ENCODE peak calls at places on chromosomes 13 and 19, in ten cellular contexts. O is HFF-Myc, H is adrenal gland, I is psoas muscle, Y is astrocyte of the spinal cord, V is cardiac fibroblast, X is astrocyte, B is thoracic aorta, P is epithelial cell of esophagus, M is LNCaP clone FGC. R is an unnamed sample.

GRCh38 chr19:35963514-35963913 is 27.3 kb downstream of the LRFN3 start:
- DNase-seq in O (peak), H (peak), I (no peak), Y (peak), V (peak), X (peak), B (no peak), P (peak), M (peak), R (no peak)

GRCh38 chr19:7522923-7523667 is 671 bp downstream of the MCOLN1 start:
- DNase-seq in O (no peak), H (peak), I (no peak), Y (no peak), V (peak), X (no peak), B (no peak), P (peak), M (no peak), R (no peak)

GRCh38 chr13:72125561-72125960 is 258.6 kb upstream of the DACH1 start:
- DNase-seq in O (no peak), H (no peak), I (no peak), Y (no peak), V (no peak), X (peak), B (no peak), P (peak), M (no peak), R (no peak)

GRCh38 chr13:100694722-100695644 is 20.4 kb upstream of the TMTC4 start:
- DNase-seq in O (no peak), H (peak), I (no peak), Y (peak), V (peak), X (peak), B (no peak), P (peak), M (no peak), R (no peak)

GRCh38 chr19:38478273-38478971 is 44.9 kb downstream of the RYR1 start:
- DNase-seq in O (no peak), H (no peak), I (no peak), Y (no peak), V (no peak), X (no peak), B (no peak), P (no peak), M (no peak), R (no peak)

GRCh38 chr13:98939552-98940306 is 38.1 kb downstream of the DOCK9 start:
- DNase-seq in O (no peak), H (no peak), I (no peak), Y (no peak), V (peak), X (no peak), B (no peak), P (no peak), M (no peak), R (no peak)

GRCh38 chr19:49847731-49848696 is 2.9 kb upstream of the PTOV1 start:
- DNase-seq in O (peak), H (no peak), I (no peak), Y (peak), V (peak), X (peak), B (no peak), P (peak), M (no peak), R (no peak)

GRCh38 chr13:110249326-110249725 is 57.6 kb downstream of the COL4A1 start:
- DNase-seq in O (no peak), H (no peak), I (no peak), Y (no peak), V (no peak), X (no peak), B (no peak), P (no peak), M (no peak), R (no peak)

GRCh38 chr13:112994781-112995355 is 25.9 kb downstream of the MCF2L start:
- DNase-seq in O (no peak), H (no peak), I (no peak), Y (no peak), V (no peak), X (no peak), B (no peak), P (no peak), M (no peak), R (no peak)

DNA sequence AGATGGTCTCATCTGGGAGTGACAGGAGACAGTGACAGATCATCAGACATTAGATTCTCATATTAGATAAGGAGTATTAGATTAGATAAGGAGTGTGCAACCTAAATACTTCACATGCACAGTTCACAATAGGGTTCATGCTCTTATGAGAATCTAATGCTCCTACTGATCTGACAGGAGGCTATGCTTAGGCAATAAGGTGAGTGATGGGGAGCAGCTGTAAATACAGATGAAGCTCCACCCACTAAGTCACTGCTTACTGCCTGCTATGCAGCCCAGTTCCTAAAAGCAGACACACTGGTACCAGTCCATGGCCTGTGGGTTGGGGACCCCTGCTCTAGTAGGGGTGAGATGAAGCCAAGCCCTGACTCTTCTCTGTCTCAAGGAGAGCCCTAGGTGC is 10.0 kb upstream of the IGFL3 start:
- DNase-seq in O (no peak), H (no peak), I (no peak), Y (peak), V (peak), X (peak), B (no peak), P (peak), M (no peak), R (no peak)
- H3K4me3 ChIP-seq in O (no peak), H (no peak), I (no peak), Y (no peak), V (no peak), X (no peak), B (no peak), P (no peak), M (no peak), R (no peak)

DNA sequence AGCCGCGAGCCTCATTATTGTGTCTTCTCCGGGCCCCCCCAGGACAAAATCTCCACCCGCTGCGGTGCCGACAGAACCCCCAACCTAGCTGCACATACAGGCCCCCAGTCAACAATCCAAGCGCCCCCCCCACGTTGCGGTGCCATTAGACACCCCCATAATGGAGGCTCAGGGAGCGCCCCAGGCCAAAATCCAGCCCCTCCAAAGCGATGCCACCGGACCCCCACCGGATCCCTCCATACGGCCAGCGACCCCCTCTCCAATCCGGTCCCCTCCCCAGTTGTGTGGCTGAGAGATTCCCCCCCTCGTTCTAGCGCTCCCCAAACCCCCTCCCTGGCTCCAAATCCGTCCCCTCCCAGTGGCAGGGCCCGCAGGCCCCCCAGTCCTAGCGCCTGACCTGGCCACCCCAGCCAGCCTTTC is 21.5 kb upstream of the SEMA6B start:
- DNase-seq in O (no peak), H (no peak), I (no peak), Y (no peak), V (no peak), X (no peak), B (no peak), P (no peak), M (no peak), R (no peak)
- H3K4me3 ChIP-seq in O (no peak), H (no peak), I (peak), Y (peak), V (peak), X (no peak), B (peak), P (no peak), M (no peak), R (peak)

GRCh38 chr19:1239796-1240737 is 1.5 kb upstream of the ATP5F1D start:
- DNase-seq in O (no peak), H (peak), I (peak), Y (peak), V (peak), X (peak), B (no peak), P (peak), M (no peak), R (no peak)
- H3K4me3 ChIP-seq in O (peak), H (no peak), I (peak), Y (peak), V (peak), X (no peak), B (peak), P (peak), M (peak), R (peak)

GRCh38 chr13:25171517-25172302 is at the start of gene AMER2:
- DNase-seq in O (no peak), H (peak), I (no peak), Y (peak), V (peak), X (peak), B (no peak), P (no peak), M (no peak), R (no peak)
- H3K4me3 ChIP-seq in O (no peak), H (no peak), I (peak), Y (peak), V (peak), X (peak), B (peak), P (peak), M (peak), R (no peak)

GRCh38 chr19:3936506-3937442 is 3.9 kb downstream of the NMRK2 start:
- DNase-seq in O (no peak), H (no peak), I (no peak), Y (no peak), V (no peak), X (no peak), B (no peak), P (no peak), M (no peak), R (no peak)

GRCh38 chr19:3931041-3931440 is 1.8 kb upstream of the NMRK2 start:
- DNase-seq in O (no peak), H (no peak), I (peak), Y (no peak), V (no peak), X (no peak), B (no peak), P (no peak), M (no peak), R (no peak)

GRCh38 chr19:3932931-3933810 is at the start of gene NMRK2:
- DNase-seq in O (no peak), H (no peak), I (peak), Y (no peak), V (no peak), X (no peak), B (no peak), P (no peak), M (no peak), R (no peak)
- H3K4me3 ChIP-seq in O (no peak), H (no peak), I (peak), Y (no peak), V (no peak), X (no peak), B (peak), P (no peak), M (no peak), R (no peak)

GRCh38 chr13:24670927-24671326 is 9.3 kb upstream of the ATP12A start:
- DNase-seq in O (no peak), H (no peak), I (no peak), Y (no peak), V (peak), X (no peak), B (no peak), P (no peak), M (no peak), R (no peak)
- H3K4me3 ChIP-seq in O (peak), H (no peak), I (no peak), Y (no peak), V (no peak), X (no peak), B (peak), P (no peak), M (no peak), R (no peak)

R was measured in esophagus squamous epithelium.